ENCODE peak calls at places on chromosomes 1 and 21, in six cellular contexts. One of them, this sample, is unnamed.

GRCh38 chr1:2443285-2444137 is 31.1 kb upstream of the PEX10 start:
- DNase-seq in HFF-Myc: no peak
- DNase-seq in CD8-positive, alpha-beta T cell: no peak
- DNase-seq in neural progenitor cell: peak; percentile 81
- DNase-seq in fibroblast of pulmonary artery: no peak
- DNase-seq in mucosa of descending colon: no peak
- DNase-seq in this sample: no peak

GRCh38 chr1:242198421-242198820 is 199.5 kb upstream of the MAP1LC3C start:
- DNase-seq in HFF-Myc: no peak
- DNase-seq in CD8-positive, alpha-beta T cell: no peak
- DNase-seq in neural progenitor cell: no peak
- DNase-seq in fibroblast of pulmonary artery: no peak
- DNase-seq in mucosa of descending colon: no peak
- DNase-seq in this sample: no peak

GRCh38 chr21:26041441-26042180 is 129.0 kb downstream of the APP start:
- DNase-seq in HFF-Myc: no peak
- DNase-seq in CD8-positive, alpha-beta T cell: no peak
- DNase-seq in neural progenitor cell: no peak
- DNase-seq in fibroblast of pulmonary artery: peak; percentile 35
- DNase-seq in mucosa of descending colon: no peak
- DNase-seq in this sample: peak; percentile 78

GRCh38 chr1:219128957-219129356 is 44.7 kb upstream of the LYPLAL1 start:
- DNase-seq in HFF-Myc: no peak
- DNase-seq in CD8-positive, alpha-beta T cell: no peak
- DNase-seq in neural progenitor cell: no peak
- DNase-seq in fibroblast of pulmonary artery: no peak
- DNase-seq in mucosa of descending colon: no peak
- DNase-seq in this sample: no peak

GRCh38 chr1:194104247-194104844 is 917.9 kb upstream of the B3GALT2 start:
- DNase-seq in HFF-Myc: no peak
- DNase-seq in CD8-positive, alpha-beta T cell: no peak
- DNase-seq in neural progenitor cell: no peak
- DNase-seq in fibroblast of pulmonary artery: no peak
- DNase-seq in mucosa of descending colon: no peak
- DNase-seq in this sample: no peak

GRCh38 chr21:42285569-42286245 is 29.5 kb downstream of the TFF3 start:
- DNase-seq in HFF-Myc: no peak
- DNase-seq in CD8-positive, alpha-beta T cell: no peak
- DNase-seq in neural progenitor cell: no peak
- DNase-seq in fibroblast of pulmonary artery: no peak
- DNase-seq in mucosa of descending colon: no peak
- DNase-seq in this sample: no peak

GRCh38 chr21:34073032-34073748 is at the start of the genes MRPS6 and SLC5A3:
- DNase-seq in HFF-Myc: peak; percentile 38
- DNase-seq in CD8-positive, alpha-beta T cell: peak; percentile 37
- DNase-seq in neural progenitor cell: peak; percentile 97
- DNase-seq in fibroblast of pulmonary artery: peak; percentile 85
- DNase-seq in mucosa of descending colon: peak; percentile 92
- DNase-seq in this sample: peak; percentile 74

GRCh38 chr1:5768014-5768413 is 224.2 kb downstream of the NPHP4 start:
- DNase-seq in HFF-Myc: no peak
- DNase-seq in CD8-positive, alpha-beta T cell: no peak
- DNase-seq in neural progenitor cell: peak; percentile 62
- DNase-seq in fibroblast of pulmonary artery: no peak
- DNase-seq in mucosa of descending colon: no peak
- DNase-seq in this sample: no peak

GRCh38 chr1:26697978-26698849 is 2.4 kb downstream of the ARID1A start:
- DNase-seq in HFF-Myc: peak; percentile 85
- DNase-seq in CD8-positive, alpha-beta T cell: no peak
- DNase-seq in neural progenitor cell: peak; percentile 56
- DNase-seq in fibroblast of pulmonary artery: peak; percentile 98
- DNase-seq in mucosa of descending colon: peak; percentile 67
- DNase-seq in this sample: peak; percentile 97

GRCh38 chr1:229107302-229107815 is 163.6 kb upstream of the RAB4A start:
- DNase-seq in HFF-Myc: no peak
- DNase-seq in CD8-positive, alpha-beta T cell: no peak
- DNase-seq in neural progenitor cell: no peak
- DNase-seq in fibroblast of pulmonary artery: no peak
- DNase-seq in mucosa of descending colon: no peak
- DNase-seq in this sample: peak; percentile 38

GRCh38 chr1:179971563-179972496 is 17.2 kb downstream of the CEP350 start:
- DNase-seq in HFF-Myc: no peak
- DNase-seq in CD8-positive, alpha-beta T cell: no peak
- DNase-seq in neural progenitor cell: no peak
- DNase-seq in fibroblast of pulmonary artery: no peak
- DNase-seq in mucosa of descending colon: no peak
- DNase-seq in this sample: no peak

GRCh38 chr1:33364578-33364945 is 43.7 kb upstream of the A3GALT2 start:
- DNase-seq in HFF-Myc: no peak
- DNase-seq in CD8-positive, alpha-beta T cell: no peak
- DNase-seq in neural progenitor cell: peak; percentile 71
- DNase-seq in fibroblast of pulmonary artery: peak; percentile 60
- DNase-seq in mucosa of descending colon: no peak
- DNase-seq in this sample: no peak

GRCh38 chr21:34560609-34561008 is 48.6 kb upstream of the KCNE1 start:
- DNase-seq in HFF-Myc: no peak
- DNase-seq in CD8-positive, alpha-beta T cell: no peak
- DNase-seq in neural progenitor cell: no peak
- DNase-seq in fibroblast of pulmonary artery: no peak
- DNase-seq in mucosa of descending colon: no peak
- DNase-seq in this sample: no peak

GRCh38 chr1:157163273-157164127 is 25.3 kb upstream of the ETV3 start:
- DNase-seq in HFF-Myc: no peak
- DNase-seq in CD8-positive, alpha-beta T cell: peak; percentile 64
- DNase-seq in neural progenitor cell: peak; percentile 81
- DNase-seq in fibroblast of pulmonary artery: peak; percentile 64
- DNase-seq in mucosa of descending colon: peak; percentile 84
- DNase-seq in this sample: peak; percentile 54

GRCh38 chr1:64000021-64000420 is 203.4 kb upstream of the UBE2U start:
- DNase-seq in HFF-Myc: peak; percentile 36
- DNase-seq in CD8-positive, alpha-beta T cell: no peak
- DNase-seq in neural progenitor cell: no peak
- DNase-seq in fibroblast of pulmonary artery: no peak
- DNase-seq in mucosa of descending colon: no peak
- DNase-seq in this sample: peak; percentile 52

GRCh38 chr1:21896026-21896425 is 41.1 kb downstream of the HSPG2 start:
- DNase-seq in HFF-Myc: no peak
- DNase-seq in CD8-positive, alpha-beta T cell: no peak
- DNase-seq in neural progenitor cell: no peak
- DNase-seq in fibroblast of pulmonary artery: no peak
- DNase-seq in mucosa of descending colon: no peak
- DNase-seq in this sample: no peak

GRCh38 chr1:88062650-88063153 is 621.4 kb upstream of the PKN2 start:
- DNase-seq in HFF-Myc: no peak
- DNase-seq in CD8-positive, alpha-beta T cell: no peak
- DNase-seq in neural progenitor cell: no peak
- DNase-seq in fibroblast of pulmonary artery: no peak
- DNase-seq in mucosa of descending colon: no peak
- DNase-seq in this sample: no peak

GRCh38 chr1:55542901-55543504 is 327.8 kb upstream of the USP24 start:
- DNase-seq in HFF-Myc: no peak
- DNase-seq in CD8-positive, alpha-beta T cell: no peak
- DNase-seq in neural progenitor cell: no peak
- DNase-seq in fibroblast of pulmonary artery: peak; percentile 20
- DNase-seq in mucosa of descending colon: no peak
- DNase-seq in this sample: peak; percentile 50

GRCh38 chr21:37370152-37371040 is 3.8 kb downstream of the DYRK1A start:
- DNase-seq in HFF-Myc: peak; percentile 41
- DNase-seq in CD8-positive, alpha-beta T cell: no peak
- DNase-seq in neural progenitor cell: no peak
- DNase-seq in fibroblast of pulmonary artery: peak; percentile 79
- DNase-seq in mucosa of descending colon: no peak
- DNase-seq in this sample: peak; percentile 69

DNA sequence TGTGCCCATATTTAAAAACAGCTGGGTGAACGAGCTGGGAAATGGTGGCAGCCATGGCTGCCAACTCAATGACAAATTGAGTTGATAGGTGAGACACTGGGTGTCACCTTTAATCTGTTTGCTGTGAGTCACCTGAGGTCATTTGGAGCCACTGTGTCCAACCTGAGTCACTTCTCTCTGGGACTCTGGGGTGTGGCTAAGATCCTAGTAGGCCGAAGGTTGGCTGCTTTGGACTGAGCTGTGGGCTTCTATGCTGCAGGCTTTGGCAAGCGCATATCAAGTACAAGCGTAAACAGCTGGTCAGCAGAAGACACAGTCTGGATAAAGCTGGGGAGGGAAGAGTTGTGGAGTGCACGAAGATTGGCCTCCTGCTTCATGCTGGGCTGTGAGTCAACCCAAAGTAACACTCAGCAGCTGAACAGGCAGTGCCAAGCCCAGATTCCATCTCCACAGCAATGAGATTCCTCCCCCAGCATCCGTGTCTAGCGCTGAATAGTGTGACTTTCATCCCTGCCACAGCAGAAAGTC is 24.0 kb downstream of the TEX35 start:
- DNase-seq in HFF-Myc: peak; percentile 92
- DNase-seq in CD8-positive, alpha-beta T cell: no peak
- DNase-seq in neural progenitor cell: no peak
- DNase-seq in fibroblast of pulmonary artery: peak; percentile 96
- DNase-seq in mucosa of descending colon: peak; percentile 60
- DNase-seq in this sample: peak; percentile 99
- H3K4me3 ChIP-seq in HFF-Myc: no peak overlapping the region
- H3K4me3 ChIP-seq in CD8-positive, alpha-beta T cell: no peak overlapping the region
- H3K4me3 ChIP-seq in neural progenitor cell: no peak overlapping the region
- H3K4me3 ChIP-seq in fibroblast of pulmonary artery: no peak overlapping the region
- H3K4me3 ChIP-seq in mucosa of descending colon: no peak overlapping the region
- H3K4me3 ChIP-seq in this sample: no peak overlapping the region

GRCh38 chr1:59243978-59244377 is 52.9 kb upstream of the FGGY start:
- DNase-seq in HFF-Myc: no peak
- DNase-seq in CD8-positive, alpha-beta T cell: no peak
- DNase-seq in neural progenitor cell: no peak
- DNase-seq in fibroblast of pulmonary artery: no peak
- DNase-seq in mucosa of descending colon: no peak
- DNase-seq in this sample: no peak

GRCh38 chr1:59244891-59245290 is 52.0 kb upstream of the FGGY start:
- DNase-seq in HFF-Myc: no peak
- DNase-seq in CD8-positive, alpha-beta T cell: no peak
- DNase-seq in neural progenitor cell: no peak
- DNase-seq in fibroblast of pulmonary artery: no peak
- DNase-seq in mucosa of descending colon: no peak
- DNase-seq in this sample: no peak

GRCh38 chr1:59242345-59242744 is 54.5 kb upstream of the FGGY start:
- DNase-seq in HFF-Myc: no peak
- DNase-seq in CD8-positive, alpha-beta T cell: no peak
- DNase-seq in neural progenitor cell: no peak
- DNase-seq in fibroblast of pulmonary artery: no peak
- DNase-seq in mucosa of descending colon: no peak
- DNase-seq in this sample: no peak

GRCh38 chr1:59241909-59242308 is 55.0 kb upstream of the FGGY start:
- DNase-seq in HFF-Myc: no peak
- DNase-seq in CD8-positive, alpha-beta T cell: no peak
- DNase-seq in neural progenitor cell: no peak
- DNase-seq in fibroblast of pulmonary artery: no peak
- DNase-seq in mucosa of descending colon: no peak
- DNase-seq in this sample: no peak

DNA sequence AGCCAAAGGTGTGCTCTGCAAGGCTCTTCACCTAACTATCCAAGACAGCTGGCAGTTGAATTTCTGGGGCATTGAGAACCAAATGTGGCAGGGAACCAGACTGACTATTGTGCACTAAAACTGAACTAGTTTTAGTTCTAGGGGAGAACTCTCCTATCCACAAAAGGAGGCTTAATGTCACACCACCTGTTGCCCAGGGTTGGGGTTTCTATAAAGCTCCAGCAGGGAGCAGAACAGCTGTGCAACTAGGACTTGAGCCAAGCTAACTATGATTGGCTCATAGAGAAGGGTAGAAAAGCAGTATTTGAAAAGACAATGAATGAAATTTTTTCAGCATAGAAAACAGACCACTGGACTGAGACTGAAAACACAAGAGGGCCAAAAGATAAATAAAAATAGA is 53.4 kb upstream of the FGGY start:
- DNase-seq in HFF-Myc: no peak
- DNase-seq in CD8-positive, alpha-beta T cell: no peak
- DNase-seq in neural progenitor cell: no peak
- DNase-seq in fibroblast of pulmonary artery: no peak
- DNase-seq in mucosa of descending colon: no peak
- DNase-seq in this sample: no peak
- TF ChIP-seq CTCF in HFF-Myc: no peak
- TF ChIP-seq CTCF in CD8-positive, alpha-beta T cell: no peak
- TF ChIP-seq CTCF in neural progenitor cell: no peak
- TF ChIP-seq CTCF in fibroblast of pulmonary artery: no peak
- TF ChIP-seq CTCF in mucosa of descending colon: no peak
- TF ChIP-seq CTCF in this sample: no peak

DNA sequence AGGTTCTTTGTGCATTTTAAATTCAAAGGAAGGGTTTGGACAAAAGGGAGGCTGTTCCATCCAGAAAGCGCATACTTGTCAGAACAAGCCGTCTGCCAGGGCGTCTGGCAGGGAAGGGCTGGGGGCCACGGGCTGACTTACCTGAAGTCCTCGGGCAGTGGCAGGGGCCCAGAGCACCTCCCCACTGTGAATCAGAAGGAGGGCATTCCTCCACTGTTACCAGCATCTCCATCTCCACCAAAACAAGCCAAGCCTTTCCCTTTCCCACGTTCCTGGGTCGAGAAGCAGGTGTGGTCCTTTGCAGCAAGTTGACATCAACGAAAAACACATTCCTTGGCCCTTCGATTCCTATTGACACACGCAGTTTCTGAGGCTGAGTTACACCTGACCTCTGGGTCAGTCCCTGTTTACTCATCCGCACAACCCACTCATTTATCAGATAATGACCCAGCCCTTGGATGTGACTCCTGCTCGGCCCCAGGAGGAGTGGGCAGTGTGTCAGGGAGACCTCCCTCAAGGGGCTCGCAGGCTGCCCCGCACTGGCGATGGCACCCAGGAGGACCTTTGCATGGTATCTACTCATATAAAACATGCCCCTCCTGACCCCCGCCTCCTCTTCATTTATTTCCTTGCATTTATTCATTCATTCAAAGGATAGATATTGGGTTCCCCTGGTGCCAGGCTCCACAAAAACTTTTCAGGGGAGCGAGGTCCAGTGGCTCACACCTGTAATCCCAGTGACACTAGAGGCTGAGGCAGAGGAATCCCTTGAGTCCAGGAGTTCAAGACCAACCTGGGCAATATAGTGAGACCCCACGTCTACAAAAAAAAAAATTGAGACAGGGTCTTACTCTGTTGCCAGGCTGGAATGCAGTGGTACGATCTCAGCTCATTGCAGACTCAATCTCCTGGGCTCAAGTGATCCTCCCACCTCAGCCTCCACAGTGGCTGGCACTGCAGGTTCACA is 60.2 kb downstream of the TOMM20 start:
- DNase-seq in HFF-Myc: no peak
- DNase-seq in CD8-positive, alpha-beta T cell: no peak
- DNase-seq in neural progenitor cell: no peak
- DNase-seq in fibroblast of pulmonary artery: peak; percentile 67
- DNase-seq in mucosa of descending colon: no peak
- DNase-seq in this sample: peak; percentile 98
- H3K4me3 ChIP-seq in HFF-Myc: no peak overlapping the region
- H3K4me3 ChIP-seq in CD8-positive, alpha-beta T cell: no peak overlapping the region
- H3K4me3 ChIP-seq in neural progenitor cell: no peak overlapping the region
- H3K4me3 ChIP-seq in fibroblast of pulmonary artery: no peak overlapping the region
- H3K4me3 ChIP-seq in mucosa of descending colon: no peak overlapping the region
- H3K4me3 ChIP-seq in this sample: no peak overlapping the region

GRCh38 chr21:15520811-15521643 is 208.8 kb upstream of the USP25 start:
- DNase-seq in HFF-Myc: no peak
- DNase-seq in CD8-positive, alpha-beta T cell: no peak
- DNase-seq in neural progenitor cell: peak; percentile 37
- DNase-seq in fibroblast of pulmonary artery: no peak
- DNase-seq in mucosa of descending colon: no peak
- DNase-seq in this sample: peak; percentile 6
- TF ChIP-seq CTCF in HFF-Myc: peak; percentile 52
- TF ChIP-seq CTCF in CD8-positive, alpha-beta T cell: peak; percentile 26
- TF ChIP-seq CTCF in neural progenitor cell: peak; percentile 54
- TF ChIP-seq CTCF in fibroblast of pulmonary artery: peak; percentile 39
- TF ChIP-seq CTCF in mucosa of descending colon: no peak
- TF ChIP-seq CTCF in this sample: peak; percentile 39

GRCh38 chr1:149926296-149926695 is 1.3 kb downstream of the SF3B4 start:
- DNase-seq in HFF-Myc: no peak
- DNase-seq in CD8-positive, alpha-beta T cell: no peak
- DNase-seq in neural progenitor cell: no peak
- DNase-seq in fibroblast of pulmonary artery: no peak
- DNase-seq in mucosa of descending colon: no peak
- DNase-seq in this sample: no peak
- H3K4me3 ChIP-seq in HFF-Myc: peak overlapping the region; percentile 93
- H3K4me3 ChIP-seq in CD8-positive, alpha-beta T cell: no peak overlapping the region
- H3K4me3 ChIP-seq in neural progenitor cell: peak overlapping the region; percentile 93
- H3K4me3 ChIP-seq in fibroblast of pulmonary artery: peak overlapping the region; percentile 80
- H3K4me3 ChIP-seq in mucosa of descending colon: no peak overlapping the region
- H3K4me3 ChIP-seq in this sample: peak overlapping the region; percentile 96

This sample was measured in fibroblast of mammary gland.